ENCODE peak calls at places on chromosomes 16 and 17, in six cellular contexts. B, V, Y, P, N and X are unnamed samples.

GRCh38 chr17:37327341-37328090 is 48.3 kb upstream of the C17orf78 start:
- DNase-seq in V (no peak), N (peak; percentile 91), B (no peak), P (no peak), Y (no peak), X (peak; percentile 94)

GRCh38 chr17:56112086-56112485 is 41.2 kb upstream of the ANKFN1 start:
- DNase-seq in B (no peak), V (no peak), P (no peak), Y (no peak), N (no peak), X (peak; percentile 64)

GRCh38 chr17:10622610-10623485 is 34.3 kb downstream of the MYH3 start:
- DNase-seq in B (no peak), P (no peak), Y (no peak), V (no peak), N (no peak), X (no peak)

GRCh38 chr17:48543854-48544355 is 1.0 kb downstream of the HOXB2 start:
- DNase-seq in N (peak; percentile 67), V (no peak), P (no peak), B (no peak), Y (no peak), X (no peak)

GRCh38 chr17:40176409-40177110 is 710 bp upstream of the RAPGEFL1 start:
- DNase-seq in P (no peak), Y (no peak), N (no peak), B (no peak), V (no peak), X (no peak)

GRCh38 chr17:81667754-81668153 is 1.2 kb downstream of the CCDC137 start:
- DNase-seq in P (no peak), B (peak; percentile 77), Y (no peak), V (peak; percentile 40), N (no peak), X (no peak)

GRCh38 chr17:17837380-17837821 is 615 bp upstream of the SREBF1 start:
- DNase-seq in N (peak; percentile 97), V (peak; percentile 96), B (peak; percentile 84), P (no peak), Y (no peak), X (peak; percentile 81)

GRCh38 chr17:59859444-59860025 is 33.2 kb downstream of the TUBD1 start:
- DNase-seq in V (no peak), Y (no peak), P (no peak), N (peak; percentile 77), B (no peak), X (peak; percentile 78)

GRCh38 chr17:77555110-77555509 is 403.4 kb upstream of the TNRC6C start:
- DNase-seq in N (no peak), P (no peak), B (no peak), V (no peak), Y (no peak), X (no peak)

GRCh38 chr16:10983175-10983558 is 38.8 kb downstream of the CLEC16A start:
- DNase-seq in Y (no peak), B (no peak), P (no peak), N (no peak), V (no peak), X (no peak)

GRCh38 chr16:57299009-57299718 is 14.7 kb upstream of the PLLP start:
- DNase-seq in Y (no peak), B (no peak), N (no peak), P (no peak), V (no peak), X (no peak)

GRCh38 chr17:80320496-80320895 is 59.8 kb downstream of the RNF213 start:
- DNase-seq in B (no peak), N (no peak), Y (no peak), V (no peak), P (no peak), X (no peak)

GRCh38 chr16:12339686-12340085 is 363.2 kb downstream of the SNX29 start:
- DNase-seq in N (no peak), B (no peak), Y (no peak), V (no peak), P (no peak), X (peak; percentile 65)

GRCh38 chr17:68507581-68507980 is 4.6 kb upstream of the PRKAR1A start:
- DNase-seq in B (no peak), N (peak; percentile 34), V (no peak), P (no peak), Y (no peak), X (no peak)

GRCh38 chr16:49352923-49353322 is 20.7 kb upstream of the C16orf78 start:
- DNase-seq in P (no peak), V (peak; percentile 87), B (peak; percentile 81), N (peak; percentile 6), Y (no peak), X (no peak)

GRCh38 chr17:81173761-81174160 is 7.7 kb upstream of the AATK start:
- DNase-seq in B (no peak), N (no peak), P (no peak), V (no peak), Y (no peak), X (no peak)

GRCh38 chr17:51667722-51668083 is 407.4 kb downstream of the UTP18 start:
- DNase-seq in P (no peak), N (no peak), V (no peak), B (no peak), Y (no peak), X (no peak)

GRCh38 chr16:57000271-57001025 is 11.1 kb downstream of the NLRC5 start:
- DNase-seq in N (peak; percentile 93), P (no peak), B (no peak), Y (no peak), V (no peak), X (peak; percentile 97)

DNA sequence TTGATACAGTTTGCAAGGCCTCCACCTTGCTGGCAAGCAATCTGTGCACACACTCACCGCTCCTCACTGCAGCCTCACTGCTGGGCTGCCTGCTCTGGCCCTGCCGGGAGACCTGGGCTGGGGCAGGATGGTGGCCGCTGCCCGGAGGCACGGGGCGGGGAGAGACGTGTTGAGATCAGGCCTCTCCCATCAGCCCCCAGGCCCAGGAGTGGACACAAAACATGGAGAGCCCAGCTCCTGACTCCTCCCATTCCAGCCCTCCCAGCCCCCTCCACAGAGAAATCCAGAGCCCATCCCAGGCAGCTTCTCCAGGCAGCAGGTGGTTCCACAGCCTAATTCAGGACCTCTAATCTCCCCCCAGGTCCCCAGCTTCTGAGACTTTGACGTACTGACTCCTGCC is 23.1 kb upstream of the RPL38 start:
- DNase-seq in V (no peak), N (no peak), Y (no peak), P (no peak), B (peak; percentile 50), X (no peak)
- H2BK15ac ChIP-seq in V (no peak overlapping the region), N (no peak overlapping the region), Y (peak overlapping the region; percentile 62), P (no peak overlapping the region), B (no peak overlapping the region), X (no peak overlapping the region)

DNA sequence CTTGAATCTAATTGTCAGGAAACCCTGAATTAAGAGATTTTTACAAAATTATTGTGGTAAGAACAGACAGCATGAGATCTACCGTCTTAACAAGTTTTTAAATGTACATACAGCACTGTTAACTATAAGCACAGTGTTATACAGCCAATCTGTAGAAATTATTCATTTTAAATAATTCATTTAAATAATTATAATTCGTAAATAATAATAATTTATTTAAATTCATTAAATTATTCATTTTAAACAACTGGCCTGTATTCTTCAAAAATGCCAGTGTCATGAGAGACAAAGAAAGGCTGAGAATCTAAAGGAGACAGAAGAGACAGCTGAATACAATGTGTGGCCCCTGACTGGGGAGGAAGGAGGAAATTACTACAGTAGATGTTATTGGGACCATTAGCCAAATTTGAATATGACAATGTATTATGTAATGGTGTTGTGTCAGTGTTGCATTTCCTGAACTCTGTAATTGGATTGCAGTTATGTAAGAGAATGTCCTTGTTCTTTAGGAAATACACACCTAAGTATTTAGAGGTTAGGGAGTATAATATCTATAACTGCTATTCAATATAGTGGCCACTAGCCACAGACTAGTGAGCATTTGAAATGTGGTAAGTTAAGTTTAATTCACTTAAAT is 2.3 kb downstream of the RSAD1 start:
- DNase-seq in B (no peak), N (no peak), V (no peak), P (no peak), Y (no peak), X (no peak)
- H2BK15ac ChIP-seq in B (no peak overlapping the region), N (no peak overlapping the region), V (no peak overlapping the region), P (no peak overlapping the region), Y (no peak overlapping the region), X (no peak overlapping the region)

DNA sequence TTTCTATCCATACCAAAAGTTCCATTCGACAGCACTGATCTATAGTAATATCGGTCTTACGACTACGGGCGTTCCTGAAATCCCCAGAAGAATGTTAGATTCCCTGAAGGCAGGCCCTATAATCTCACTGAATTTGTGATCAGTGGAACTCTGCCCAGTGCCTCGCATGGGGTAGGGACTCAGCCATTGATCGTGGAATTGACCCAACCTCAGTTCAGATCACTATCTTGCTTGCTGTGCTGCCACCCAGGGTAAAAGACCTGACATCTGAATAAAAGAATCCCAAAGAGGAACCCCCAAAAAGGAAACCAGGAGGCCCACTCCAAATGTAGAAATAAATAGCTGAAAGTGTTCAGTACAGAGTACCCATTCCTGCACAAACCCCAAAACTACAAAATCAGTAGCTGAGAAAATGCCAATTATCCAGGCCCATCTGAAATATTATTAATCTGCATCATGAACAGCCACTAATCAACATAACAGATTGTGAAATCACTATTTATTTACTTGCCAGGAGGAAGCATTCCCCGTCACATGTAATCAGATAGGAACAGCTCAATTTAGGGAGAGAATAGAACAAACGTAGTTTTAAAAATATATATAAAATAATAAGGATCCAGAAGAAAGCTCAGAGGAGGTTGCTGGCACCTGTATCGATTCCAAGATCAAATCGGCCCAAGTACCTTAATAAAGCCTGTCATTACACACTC is 221.9 kb downstream of the ZFHX3 start:
- DNase-seq in B (no peak), P (no peak), Y (no peak), V (no peak), N (no peak), X (no peak)
- H2BK15ac ChIP-seq in B (no peak overlapping the region), P (no peak overlapping the region), Y (no peak overlapping the region), V (no peak overlapping the region), N (no peak overlapping the region), X (no peak overlapping the region)

GRCh38 chr17:16462070-16462864 is 29.7 kb downstream of the LRRC75A start:
- DNase-seq in N (no peak), P (no peak), Y (no peak), V (no peak), B (no peak), X (no peak)

GRCh38 chr17:16460796-16461605 is 31.0 kb downstream of the LRRC75A start:
- DNase-seq in N (no peak), B (peak; percentile 48), P (no peak), V (no peak), Y (no peak), X (no peak)

GRCh38 chr17:16459271-16459670 is 32.7 kb downstream of the LRRC75A start:
- DNase-seq in N (no peak), V (no peak), Y (no peak), B (no peak), P (no peak), X (no peak)

GRCh38 chr17:16461606-16461866 is 30.5 kb downstream of the LRRC75A start:
- DNase-seq in B (no peak), N (no peak), V (no peak), P (no peak), Y (no peak), X (no peak)

DNA sequence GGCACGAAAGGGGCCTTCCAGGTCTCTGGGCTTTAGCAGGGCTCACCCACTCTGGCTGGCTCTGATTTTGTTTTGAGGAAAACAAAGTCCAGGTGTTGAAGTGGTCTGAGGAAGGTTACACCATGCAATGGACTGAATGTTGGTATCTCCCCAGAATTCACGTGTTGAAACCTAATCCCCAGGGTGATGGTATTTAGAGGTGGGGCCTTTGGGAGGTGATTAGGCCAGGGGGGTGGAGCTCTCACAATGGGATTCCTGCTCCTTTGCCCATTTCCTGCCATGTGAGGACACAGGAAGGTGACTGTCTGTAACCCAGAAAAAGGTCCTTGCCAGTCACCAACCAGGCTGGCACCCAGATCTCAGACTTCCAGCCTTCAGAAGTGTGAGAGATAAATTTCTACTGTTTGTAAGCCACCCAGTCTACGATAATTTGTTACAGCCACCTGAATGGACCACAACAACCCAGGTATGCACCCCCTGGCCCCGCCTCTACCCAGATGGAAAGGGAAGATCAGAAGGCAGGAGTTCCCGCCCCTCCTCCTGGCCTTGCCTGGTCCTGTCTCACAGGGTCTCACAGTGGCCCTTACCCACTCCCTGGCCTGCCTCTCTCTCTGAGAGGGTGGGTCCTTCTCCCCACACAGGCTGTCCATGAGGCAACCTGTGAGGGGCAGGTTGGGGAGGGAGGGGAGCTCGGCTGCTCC is 32.0 kb downstream of the LRRC75A start:
- DNase-seq in V (peak; percentile 87), B (peak; percentile 87), P (no peak), Y (no peak), N (no peak), X (no peak)
- H2BK15ac ChIP-seq in V (no peak overlapping the region), B (no peak overlapping the region), P (no peak overlapping the region), Y (no peak overlapping the region), N (no peak overlapping the region), X (no peak overlapping the region)